ENCODE peak calls at places on chromosome 3, in four cellular contexts. D, R, V and F are unnamed samples. For H3K4me1, the result is how much of the 10 kb centered on the place peaks cover.

GRCh38 chr3:161101609-161102008 is 3.5 kb downstream of the B3GALNT1 start:
- DNase-seq in D (no peak), R (no peak), V (no peak), F (no peak)

GRCh38 chr3:138412821-138413531 is 21.4 kb upstream of the ESYT3 start:
- DNase-seq in D (no peak), R (peak), V (no peak), F (no peak)

GRCh38 chr3:67000006-67000405 is 1.9 kb downstream of the KBTBD8 start:
- DNase-seq in D (no peak), R (peak), V (no peak), F (no peak)

GRCh38 chr3:183180105-183180763 is 17.7 kb upstream of the LAMP3 start:
- DNase-seq in D (no peak), R (peak), V (no peak), F (no peak)

GRCh38 chr3:195907730-195908438 is 467 bp downstream of the TNK2 start:
- DNase-seq in D (peak), R (peak), V (peak), F (no peak)

GRCh38 chr3:31174055-31174454 is 279.6 kb upstream of the GADL1 start:
- DNase-seq in D (no peak), R (no peak), V (no peak), F (no peak)

GRCh38 chr3:9142346-9142745 is 107.1 kb downstream of the SRGAP3 start:
- DNase-seq in D (no peak), R (no peak), V (no peak), F (no peak)

GRCh38 chr3:98651766-98652077 is 58.3 kb upstream of the CPOX start:
- DNase-seq in D (no peak), R (no peak), V (no peak), F (no peak)

GRCh38 chr3:190116551-190117067 is 4.1 kb downstream of the P3H2 start:
- DNase-seq in D (no peak), R (peak), V (no peak), F (no peak)

GRCh38 chr3:134621824-134622223 is 29.0 kb downstream of the KY start:
- DNase-seq in D (no peak), R (peak), V (no peak), F (no peak)

GRCh38 chr3:140509534-140509933 is 168.3 kb upstream of the TRIM42 start:
- DNase-seq in D (no peak), R (no peak), V (no peak), F (no peak)

GRCh38 chr3:98012974-98013373 is 22.1 kb downstream of the GABRR3 start:
- DNase-seq in D (no peak), R (peak), V (no peak), F (no peak)

GRCh38 chr3:50365080-50365841 is 5.9 kb upstream of the TMEM115 start:
- DNase-seq in D (peak), R (peak), V (peak), F (peak)

GRCh38 chr3:43178891-43179366 is 73.0 kb upstream of the POMGNT2 start:
- DNase-seq in D (no peak), R (no peak), V (peak), F (no peak)

GRCh38 chr3:45509038-45509767 is 85.3 kb upstream of the LIMD1 start:
- DNase-seq in D (no peak), R (peak), V (no peak), F (no peak)

GRCh38 chr3:190864002-190864401 is 1.5 kb upstream of the GMNC start:
- DNase-seq in D (no peak), R (no peak), V (no peak), F (no peak)

GRCh38 chr3:155393316-155393715 is 99.8 kb upstream of the STRIT1 start:
- DNase-seq in D (no peak), R (no peak), V (no peak), F (no peak)

GRCh38 chr3:151015762-151016161 is 43.2 kb upstream of the CLRN1 start:
- DNase-seq in D (no peak), R (peak), V (no peak), F (no peak)

GRCh38 chr3:57544181-57545125 is at the start of gene DNAH12:
- DNase-seq in D (no peak), R (peak), V (peak), F (peak)

GRCh38 chr3:195876297-195877031 is 31.9 kb downstream of the TNK2 start:
- DNase-seq in D (no peak), R (no peak), V (peak), F (no peak)

GRCh38 chr3:58063424-58063823 is 55.2 kb downstream of the FLNB start:
- DNase-seq in D (no peak), R (peak), V (peak), F (no peak)

GRCh38 chr3:77655421-77655820 is 615.5 kb downstream of the ROBO2 start:
- DNase-seq in D (no peak), R (no peak), V (no peak), F (no peak)

GRCh38 chr3:141308588-141309218 is 59.6 kb upstream of the ZBTB38 start:
- DNase-seq in D (peak), R (peak), V (peak), F (peak)

GRCh38 chr3:8660781-8661180 is 16.2 kb upstream of the SSUH2 start:
- DNase-seq in D (no peak), R (peak), V (no peak), F (no peak)

GRCh38 chr3:111809196-111809595 is 49.9 kb upstream of the PHLDB2 start:
- DNase-seq in D (no peak), R (peak), V (no peak), F (no peak)

GRCh38 chr3:33377931-33378330 is 62.3 kb downstream of the UBP1 start:
- DNase-seq in D (no peak), R (peak), V (no peak), F (no peak)

DNA sequence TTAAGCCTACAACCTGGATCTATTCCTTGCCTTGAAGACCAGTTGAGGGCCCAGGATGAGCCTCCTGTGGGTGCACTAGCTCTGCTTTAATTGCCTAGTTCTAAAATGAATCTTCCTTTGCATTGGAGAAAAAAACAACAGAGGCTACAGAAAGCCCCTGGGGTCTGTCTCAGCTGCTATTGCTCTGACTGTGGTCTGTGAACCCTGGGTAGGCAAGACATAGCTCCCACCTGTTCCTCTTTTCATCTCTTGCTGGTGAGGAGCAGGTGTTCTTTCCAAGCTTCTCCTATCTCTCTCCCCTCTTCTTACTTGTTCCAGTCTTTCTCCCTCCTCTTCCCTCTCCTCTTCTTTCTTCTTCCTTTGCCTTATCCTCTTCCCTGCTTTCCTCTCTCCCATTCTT is 28.8 kb downstream of the RBP2 start:
- DNase-seq in D (no peak), R (no peak), V (no peak), F (no peak)
- H3K4me1 ChIP-seq in D (under half), R (under half), V (under half), F (under half)

DNA sequence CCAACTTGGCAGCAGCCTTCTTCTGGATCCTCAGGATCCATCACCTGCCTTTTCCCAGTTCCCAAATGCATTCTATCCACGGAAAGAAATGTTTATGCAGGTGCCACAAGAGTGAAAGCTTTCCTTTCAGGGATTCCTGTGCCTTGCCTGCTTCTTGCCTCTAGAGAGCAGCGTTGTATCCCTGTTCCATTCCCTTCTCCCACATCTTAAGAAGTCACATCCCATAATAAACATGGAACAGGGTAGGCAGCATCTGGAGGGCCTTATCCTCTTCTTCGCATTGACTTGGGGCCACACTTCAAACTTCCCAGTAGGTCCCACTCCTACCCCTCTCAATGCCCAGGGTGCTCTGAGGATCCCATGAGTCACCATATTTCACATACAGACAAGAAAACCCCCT is 72.7 kb upstream of the DCLK3 start:
- DNase-seq in D (no peak), R (no peak), V (no peak), F (no peak)
- TF ChIP-seq CTCF in D (no peak), R (peak), V (peak), F (no peak)

GRCh38 chr3:172581757-172582166 is 58.5 kb upstream of the TNFSF10 start:
- DNase-seq in D (no peak), R (no peak), V (no peak), F (no peak)
- H3K4me1 ChIP-seq in D (half or more), R (under half), V (under half), F (under half)

GRCh38 chr3:167030059-167030458 is 350.0 kb downstream of the ZBBX start:
- DNase-seq in D (no peak), R (no peak), V (no peak), F (no peak)

GRCh38 chr3:167033866-167034265 is 346.2 kb downstream of the ZBBX start:
- DNase-seq in D (no peak), R (no peak), V (no peak), F (no peak)

GRCh38 chr3:167031364-167032049 is 348.6 kb downstream of the ZBBX start:
- DNase-seq in D (no peak), R (no peak), V (no peak), F (no peak)

DNA sequence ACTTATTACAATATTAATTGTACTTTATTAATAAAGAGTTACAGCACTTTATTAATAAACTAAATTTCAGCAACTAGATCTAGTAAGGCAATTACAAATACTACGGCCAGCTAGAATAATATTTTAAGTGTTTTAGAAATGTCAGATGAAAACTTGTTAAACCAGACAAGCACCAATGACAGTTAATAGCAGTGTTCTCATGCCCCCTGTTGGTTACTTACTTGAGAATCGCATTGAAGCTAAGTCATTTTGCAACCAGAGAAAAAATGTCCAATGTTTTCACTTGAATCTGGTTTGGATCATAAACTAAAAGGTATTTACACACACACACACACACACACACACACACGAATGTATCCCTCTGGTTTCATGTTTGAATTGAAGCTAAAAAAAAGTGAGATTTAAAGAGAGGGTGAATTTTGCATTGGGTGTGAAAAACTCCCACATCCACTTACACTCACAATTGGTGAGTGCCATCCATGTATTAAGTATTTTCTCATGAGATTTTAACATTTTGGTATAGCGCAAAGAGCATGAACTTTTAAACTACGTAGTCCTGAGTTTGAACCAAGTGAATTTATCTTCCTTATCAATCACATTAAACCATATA is 347.7 kb downstream of the ZBBX start:
- DNase-seq in D (no peak), R (peak), V (no peak), F (peak)
- TF ChIP-seq CTCF in D (peak), R (peak), V (no peak), F (peak)

GRCh38 chr3:197428117-197428761 is 127.5 kb downstream of the BDH1 start:
- DNase-seq in D (peak), R (peak), V (peak), F (peak)
- H3K4me1 ChIP-seq in D (under half), R (under half), V (under half), F (under half)